ENCODE peak calls at places on chromosomes 3 and 15, in five cellular contexts. D is lung, K is progenitor cell of endocrine pancreas, T is kidney epithelial cell, E is endothelial cell. P is an unnamed sample.

GRCh38 chr3:8371955-8372600 is 129.5 kb upstream of the LMCD1 start:
- DNase-seq in D (no peak), K (no peak), T (no peak), E (no peak), P (no peak)

GRCh38 chr3:109154989-109155388 is 18.5 kb downstream of the C3orf85 start:
- DNase-seq in D (no peak), K (no peak), T (peak), E (no peak), P (no peak)

GRCh38 chr15:40090774-40091455 is 17.8 kb downstream of the BMF start:
- DNase-seq in D (no peak), K (no peak), T (no peak), E (no peak), P (no peak)

GRCh38 chr3:50536471-50537180 is 30.9 kb downstream of the C3orf18 start:
- DNase-seq in D (no peak), K (no peak), T (no peak), E (no peak), P (no peak)

GRCh38 chr3:157282261-157283191 is 122.6 kb upstream of the CCNL1 start:
- DNase-seq in D (no peak), K (no peak), T (peak), E (no peak), P (no peak)

GRCh38 chr3:12938258-12938711 is 96.9 kb upstream of the RPL32 start:
- DNase-seq in D (no peak), K (no peak), T (no peak), E (no peak), P (no peak)

GRCh38 chr3:172244011-172244410 is 204.2 kb downstream of the GHSR start:
- DNase-seq in D (no peak), K (no peak), T (no peak), E (no peak), P (no peak)

GRCh38 chr15:43868412-43868811 is 41.6 kb downstream of the WDR76 start:
- DNase-seq in D (no peak), K (no peak), T (no peak), E (no peak), P (no peak)

GRCh38 chr3:23810342-23811116 is 4.8 kb downstream of the UBE2E1 start:
- DNase-seq in D (peak), K (peak), T (no peak), E (peak), P (peak)
- TF ChIP-seq CTCF in D (no peak), K (peak), T (peak), E (no peak), P (no peak)

DNA sequence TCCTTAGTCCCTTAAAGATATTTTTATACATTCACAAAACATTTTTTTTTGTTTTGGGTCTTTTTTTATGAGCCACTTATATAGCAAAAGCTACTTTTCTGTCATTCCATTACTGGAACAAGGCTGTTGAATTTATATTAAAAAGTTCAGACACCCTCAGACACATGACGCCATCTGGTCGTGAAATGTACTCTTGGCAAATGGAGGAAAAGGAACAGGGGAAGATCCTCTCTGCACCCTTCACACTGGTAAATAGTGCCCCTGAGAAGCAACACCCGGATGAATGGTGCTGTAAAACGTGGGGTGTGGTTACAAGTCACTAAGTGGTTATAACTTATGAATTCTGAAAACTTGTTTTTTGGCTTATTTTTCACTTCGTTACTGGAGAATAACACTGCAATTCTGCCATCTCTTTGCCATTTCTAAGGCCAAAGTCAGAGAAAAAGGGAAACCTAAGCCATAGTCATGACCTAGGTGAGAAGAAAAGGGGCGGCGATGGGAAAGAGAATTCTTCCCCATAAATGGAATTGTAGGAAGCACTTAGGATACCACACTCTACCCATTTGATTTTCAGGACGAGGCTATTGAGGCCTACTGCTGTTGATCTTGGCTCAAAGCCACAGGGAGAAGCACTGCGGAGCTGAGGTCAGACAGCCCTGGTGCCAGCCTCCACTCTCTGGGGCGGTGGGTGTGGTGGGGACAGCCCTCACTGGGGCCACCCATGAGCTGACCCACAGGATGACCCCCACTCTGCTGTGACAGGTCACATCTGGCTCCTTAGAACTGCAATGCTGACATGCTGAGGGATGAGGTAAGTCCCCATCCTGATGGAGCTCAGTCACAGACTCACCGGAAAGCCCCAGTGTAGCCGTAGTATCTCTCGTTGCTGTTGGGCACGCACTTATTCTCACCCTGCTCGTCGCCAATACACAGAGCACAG is 21.8 kb downstream of the LTF start:
- DNase-seq in D (no peak), K (no peak), T (no peak), E (peak), P (peak)
- TF ChIP-seq CTCF in D (no peak), K (peak), T (no peak), E (peak), P (peak)

DNA sequence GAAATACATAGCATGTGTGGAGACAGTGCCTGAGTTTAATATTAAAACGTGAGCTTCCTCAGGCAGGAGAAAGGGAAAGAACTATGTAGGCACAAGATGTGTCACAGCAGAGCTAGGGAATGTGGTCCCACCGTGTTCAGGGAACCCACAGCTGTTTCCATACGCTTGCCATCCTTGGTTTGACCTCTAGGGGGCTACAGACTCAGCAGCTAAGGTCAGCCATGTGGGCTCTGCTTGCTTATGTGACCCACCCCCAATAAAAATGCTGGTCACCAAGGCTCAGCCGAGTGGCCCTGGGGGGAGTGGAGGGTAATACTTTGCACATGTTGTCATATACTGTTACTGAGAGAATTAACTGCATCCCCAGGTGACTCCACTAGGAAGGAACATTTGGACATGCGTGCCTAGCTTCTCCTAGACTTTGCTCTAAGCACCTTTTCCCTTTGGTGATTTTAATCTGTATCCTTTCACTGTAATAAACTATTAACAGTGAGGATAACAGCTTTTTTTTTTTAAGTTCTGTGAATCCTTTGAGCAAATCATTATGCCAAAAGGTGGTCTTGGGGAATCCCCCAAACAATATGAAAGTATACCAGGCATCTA is 3.3 kb downstream of the TUBGCP5 start:
- DNase-seq in D (peak), K (peak), T (no peak), E (peak), P (peak)
- TF ChIP-seq CTCF in D (peak), K (peak), T (peak), E (peak), P (peak)

GRCh38 chr3:182621435-182622240 is 171.7 kb upstream of the ATP11B start:
- DNase-seq in D (no peak), K (no peak), T (no peak), E (no peak), P (no peak)

GRCh38 chr3:182618981-182619591 is 174.2 kb upstream of the ATP11B start:
- DNase-seq in D (no peak), K (no peak), T (peak), E (no peak), P (no peak)

GRCh38 chr3:182620715-182621434 is 172.4 kb upstream of the ATP11B start:
- DNase-seq in D (no peak), K (no peak), T (no peak), E (no peak), P (no peak)

GRCh38 chr3:182617511-182617910 is 175.8 kb upstream of the ATP11B start:
- DNase-seq in D (no peak), K (no peak), T (no peak), E (no peak), P (no peak)

GRCh38 chr3:182618085-182618732 is 175.1 kb upstream of the ATP11B start:
- DNase-seq in D (no peak), K (no peak), T (no peak), E (no peak), P (peak)
- TF ChIP-seq CTCF in D (no peak), K (peak), T (peak), E (peak), P (peak)

GRCh38 chr3:53841296-53841695 is 4.9 kb downstream of the CHDH start:
- DNase-seq in D (no peak), K (no peak), T (no peak), E (no peak), P (no peak)
- TF ChIP-seq CTCF in D (no peak), K (no peak), T (peak), E (no peak), P (no peak)

P was measured in nephron progenitor cell.